ENCODE peak calls at places on chromosome 1, in seven cellular contexts. S, Z, B, O, J, C and N are unnamed samples.

GRCh38 chr1:192545781-192546521 is 29.6 kb upstream of the RGS1 start:
- DNase-seq in S (no peak), Z (no peak), B (no peak), O (no peak), J (no peak), C (no peak), N (no peak)

GRCh38 chr1:109997867-109998229 is 13.3 kb downstream of the AHCYL1 start:
- DNase-seq in S (no peak), Z (no peak), B (no peak), O (no peak), J (no peak), C (no peak), N (no peak)

GRCh38 chr1:169565335-169566271 is 20.7 kb downstream of the F5 start:
- DNase-seq in S (no peak), Z (no peak), B (no peak), O (no peak), J (no peak), C (no peak), N (no peak)

GRCh38 chr1:232271991-232272589 is 357.8 kb downstream of the SIPA1L2 start:
- DNase-seq in S (no peak), Z (no peak), B (no peak), O (no peak), J (no peak), C (peak; percentile 5), N (no peak)

GRCh38 chr1:226414098-226414698 is 6.3 kb upstream of the PARP1 start:
- DNase-seq in S (no peak), Z (no peak), B (no peak), O (no peak), J (no peak), C (no peak), N (no peak)

GRCh38 chr1:216057080-216057479 is 366.2 kb downstream of the USH2A start:
- DNase-seq in S (no peak), Z (no peak), B (no peak), O (no peak), J (no peak), C (no peak), N (no peak)

GRCh38 chr1:114009042-114009392 is 29.7 kb downstream of the OLFML3 start:
- DNase-seq in S (no peak), Z (no peak), B (no peak), O (no peak), J (no peak), C (no peak), N (no peak)

GRCh38 chr1:169943963-169944526 is 50.3 kb upstream of the SCYL3 start:
- DNase-seq in S (no peak), Z (no peak), B (no peak), O (no peak), J (no peak), C (no peak), N (no peak)

GRCh38 chr1:182629674-182630073 is 25.5 kb upstream of the RGS16 start:
- DNase-seq in S (no peak), Z (no peak), B (no peak), O (no peak), J (no peak), C (no peak), N (no peak)

GRCh38 chr1:70003509-70003908 is 201.9 kb downstream of the LRRC40 start:
- DNase-seq in S (no peak), Z (no peak), B (no peak), O (no peak), J (no peak), C (no peak), N (no peak)

GRCh38 chr1:5847013-5847654 is 145.1 kb downstream of the NPHP4 start:
- DNase-seq in S (no peak), Z (no peak), B (peak; percentile 79), O (no peak), J (no peak), C (no peak), N (peak; percentile 43)

GRCh38 chr1:215749423-215749822 is 182.3 kb downstream of the KCTD3 start:
- DNase-seq in S (peak; percentile 16), Z (no peak), B (no peak), O (no peak), J (no peak), C (peak; percentile 1), N (no peak)

GRCh38 chr1:38872401-38873026 is 634 bp downstream of the MYCBP start:
- DNase-seq in S (no peak), Z (no peak), B (peak; percentile 33), O (no peak), J (no peak), C (no peak), N (peak; percentile 30)

GRCh38 chr1:212759683-212760082 is 31.9 kb downstream of the NSL1 start:
- DNase-seq in S (no peak), Z (no peak), B (no peak), O (no peak), J (no peak), C (no peak), N (no peak)

GRCh38 chr1:53732912-53733317 is 6.0 kb downstream of the GLIS1 start:
- DNase-seq in S (peak; percentile 52), Z (no peak), B (no peak), O (no peak), J (no peak), C (peak; percentile 48), N (no peak)

GRCh38 chr1:4752059-4752458 is 97.7 kb downstream of the AJAP1 start:
- DNase-seq in S (no peak), Z (no peak), B (no peak), O (no peak), J (no peak), C (no peak), N (no peak)

GRCh38 chr1:4172659-4173599 is 272.9 kb upstream of the C1orf174 start:
- DNase-seq in S (no peak), Z (peak; percentile 32), B (no peak), O (no peak), J (peak; percentile 16), C (no peak), N (no peak)

GRCh38 chr1:44757420-44757819 is 17.8 kb downstream of the KIF2C start:
- DNase-seq in S (no peak), Z (no peak), B (no peak), O (no peak), J (no peak), C (no peak), N (no peak)

GRCh38 chr1:231279683-231280082 is 38.7 kb downstream of the GNPAT start:
- DNase-seq in S (no peak), Z (no peak), B (no peak), O (no peak), J (no peak), C (no peak), N (no peak)

GRCh38 chr1:209746469-209747269 is 9.2 kb upstream of the TRAF3IP3 start:
- DNase-seq in S (no peak), Z (no peak), B (no peak), O (no peak), J (no peak), C (no peak), N (no peak)

GRCh38 chr1:209751627-209752231 is 4.1 kb upstream of the TRAF3IP3 start:
- DNase-seq in S (no peak), Z (no peak), B (no peak), O (no peak), J (no peak), C (no peak), N (no peak)

GRCh38 chr1:209748620-209749019 is 7.2 kb upstream of the TRAF3IP3 start:
- DNase-seq in S (no peak), Z (no peak), B (peak; percentile 34), O (no peak), J (no peak), C (no peak), N (no peak)

GRCh38 chr1:209749660-209750059 is 6.2 kb upstream of the TRAF3IP3 start:
- DNase-seq in S (no peak), Z (no peak), B (no peak), O (no peak), J (no peak), C (no peak), N (no peak)

DNA sequence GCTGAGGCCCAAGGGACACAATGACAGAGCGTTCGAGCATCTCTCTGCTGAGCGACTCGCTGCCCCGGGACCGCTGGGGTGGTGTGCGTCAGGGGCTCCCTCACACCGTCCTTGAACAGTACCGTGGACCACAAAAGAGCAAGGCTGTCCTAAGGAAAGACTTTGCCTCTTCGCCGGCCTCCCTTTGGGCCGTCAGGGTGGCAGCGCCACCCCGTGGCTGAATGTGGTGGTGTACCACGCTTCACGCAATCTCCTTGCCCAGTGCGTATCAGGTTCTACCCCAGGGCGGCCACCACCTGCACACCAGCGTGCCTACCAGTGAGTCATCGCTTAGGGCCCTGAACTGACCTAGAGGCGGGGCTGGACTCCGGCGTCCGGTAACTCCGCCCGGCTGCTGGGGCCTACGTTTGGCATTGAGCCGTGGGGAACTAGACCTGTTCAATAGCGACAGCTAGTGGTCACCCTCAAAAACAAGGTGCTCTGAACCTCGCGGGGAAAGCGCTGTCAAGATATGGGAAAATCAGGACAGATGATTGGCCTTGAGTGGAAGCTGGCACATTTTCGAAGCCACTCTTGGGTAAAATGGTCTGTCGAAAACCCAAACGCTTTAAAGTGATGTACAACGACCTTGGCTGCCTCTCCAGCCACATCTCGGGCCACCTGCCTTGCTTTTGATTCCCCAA is 8.1 kb upstream of the TRAF3IP3 start:
- DNase-seq in S (peak; percentile 87), Z (peak; percentile 97), B (peak; percentile 98), O (peak; percentile 82), J (peak; percentile 80), C (peak; percentile 86), N (peak; percentile 87)
- TF ChIP-seq CTCF in S (peak; percentile 78), Z (peak; percentile 96), B (peak; percentile 70), O (peak; percentile 74), J (peak; percentile 91), C (peak; percentile 83), N (peak; percentile 97)

DNA sequence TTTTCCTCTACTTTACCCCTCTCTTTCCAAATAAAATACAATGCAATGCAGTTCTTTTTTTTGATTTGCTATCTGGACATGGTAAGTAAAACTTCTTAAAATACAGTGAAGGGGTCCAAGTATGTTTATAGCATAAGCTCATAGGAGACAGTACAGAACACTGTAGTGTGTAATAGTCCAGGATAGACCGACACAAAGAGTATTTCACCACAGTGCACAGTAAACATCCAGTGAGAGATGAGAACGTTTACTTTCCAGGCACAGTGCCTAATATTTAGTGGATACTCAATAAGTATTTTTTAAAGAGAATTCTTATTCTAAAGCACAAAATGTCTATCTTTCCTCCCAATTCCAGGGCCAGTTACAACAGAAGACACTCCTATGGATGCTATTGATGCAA is 14.9 kb downstream of the MIA3 start:
- DNase-seq in S (no peak), Z (no peak), B (no peak), O (no peak), J (no peak), C (no peak), N (no peak)
- TF ChIP-seq CTCF in S (no peak), Z (no peak), B (no peak), O (no peak), J (no peak), C (no peak), N (no peak)

DNA sequence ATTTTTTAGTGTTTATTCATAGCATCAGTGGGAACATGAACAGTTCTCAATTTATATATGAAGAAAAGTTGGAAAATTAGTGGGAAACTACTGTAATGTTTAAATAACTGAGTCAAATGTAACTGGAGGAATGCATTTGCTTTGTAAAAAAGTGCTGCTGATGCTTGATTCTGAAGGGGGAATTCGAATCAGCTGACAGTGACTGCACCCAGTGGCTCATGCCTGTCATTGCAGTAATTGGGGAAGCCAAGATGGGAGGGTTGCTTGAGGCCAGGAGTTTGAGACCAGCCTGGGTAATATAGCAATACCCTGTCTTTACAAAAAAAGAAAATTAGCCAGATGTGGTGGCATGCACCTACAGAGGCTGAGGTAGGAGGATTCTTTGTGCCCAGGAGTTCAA is 398.4 kb downstream of the ZP4 start:
- DNase-seq in S (no peak), Z (no peak), B (peak; percentile 65), O (no peak), J (no peak), C (no peak), N (no peak)
- TF ChIP-seq CTCF in S (no peak), Z (no peak), B (peak; percentile 51), O (no peak), J (no peak), C (no peak), N (no peak)

GRCh38 chr1:184110253-184111204 is 59.0 kb downstream of the TSEN15 start:
- DNase-seq in S (no peak), Z (no peak), B (peak; percentile 17), O (no peak), J (no peak), C (no peak), N (no peak)
- TF ChIP-seq CTCF in S (no peak), Z (no peak), B (peak; percentile 23), O (no peak), J (no peak), C (no peak), N (no peak)